ENCODE peak calls at places on chromosomes 6 and 20, in six cellular contexts. H is astrocyte of the cerebellum, P is NCI-H1105, S is fibroblast of pulmonary artery, U is EL, V is H4. Y is an unnamed sample.

GRCh38 chr6:158560787-158561246 is 926 bp downstream of the TMEM181 start:
- DNase-seq in U (peak; percentile 41), V (no peak), H (no peak), P (peak; percentile 19), S (no peak), Y (no peak)

GRCh38 chr6:154672086-154672485 is 61.1 kb upstream of the SCAF8 start:
- DNase-seq in V (no peak), S (no peak), U (no peak), P (no peak), H (no peak), Y (no peak)

GRCh38 chr6:71333700-71334099 is 45.1 kb downstream of the OGFRL1 start:
- DNase-seq in S (peak; percentile 96), P (no peak), H (peak; percentile 64), V (peak; percentile 59), U (peak; percentile 87), Y (peak; percentile 71)

GRCh38 chr6:24358219-24358821 is 461 bp upstream of the DCDC2 start:
- DNase-seq in P (no peak), V (no peak), U (no peak), H (no peak), S (no peak), Y (no peak)

GRCh38 chr20:62381202-62381797 is 5.6 kb upstream of the RPS21 start:
- DNase-seq in S (peak; percentile 74), V (no peak), H (no peak), U (peak; percentile 66), P (no peak), Y (no peak)

GRCh38 chr6:108518714-108519576 is 41.8 kb upstream of the FOXO3 start:
- DNase-seq in V (peak; percentile 28), H (no peak), P (no peak), S (peak; percentile 43), U (peak; percentile 31), Y (peak; percentile 10)

GRCh38 chr6:44086931-44087574 is 40.2 kb downstream of the MRPL14 start:
- DNase-seq in U (no peak), S (no peak), H (no peak), V (no peak), P (peak; percentile 8), Y (no peak)

GRCh38 chr20:56664791-56665190 is 35.7 kb downstream of the TFAP2C start:
- DNase-seq in U (no peak), S (no peak), P (no peak), H (no peak), V (no peak), Y (no peak)

GRCh38 chr6:52157301-52157930 is 28.8 kb upstream of the IL17A start:
- DNase-seq in V (peak; percentile 25), H (no peak), P (no peak), U (peak; percentile 13), S (no peak), Y (peak; percentile 20)

GRCh38 chr6:9463311-9463710 is 951.6 kb downstream of the TFAP2A start:
- DNase-seq in U (no peak), P (no peak), S (peak; percentile 39), H (no peak), V (no peak), Y (peak; percentile 10)

GRCh38 chr20:49478754-49479689 is 3.4 kb downstream of the KCNB1 start:
- DNase-seq in U (no peak), S (no peak), H (no peak), P (no peak), V (no peak), Y (no peak)

GRCh38 chr20:22383156-22383555 is 201.2 kb downstream of the FOXA2 start:
- DNase-seq in P (no peak), V (peak; percentile 61), H (peak; percentile 53), S (peak; percentile 9), U (no peak), Y (no peak)

GRCh38 chr20:64161595-64162238 is 2.5 kb upstream of the MYT1 start:
- DNase-seq in H (peak; percentile 9), S (peak; percentile 62), P (no peak), V (no peak), U (peak; percentile 10), Y (peak; percentile 35)

GRCh38 chr6:43019152-43019551 is 2.3 kb upstream of the RRP36 start:
- DNase-seq in V (no peak), H (no peak), S (no peak), U (no peak), P (no peak), Y (no peak)

GRCh38 chr6:42230320-42231034 is 12.8 kb upstream of the MRPS10 start:
- DNase-seq in P (no peak), H (no peak), U (no peak), S (peak; percentile 27), V (no peak), Y (peak; percentile 36)

GRCh38 chr6:127058936-127059335 is 59.5 kb upstream of the RSPO3 start:
- DNase-seq in V (no peak), P (no peak), H (no peak), S (no peak), U (no peak), Y (no peak)

GRCh38 chr6:2639167-2639566 is 111.6 kb downstream of the MYLK4 start:
- DNase-seq in P (no peak), H (no peak), V (no peak), S (no peak), U (no peak), Y (no peak)

GRCh38 chr20:57231951-57232428 is 34.5 kb downstream of the BMP7 start:
- DNase-seq in P (no peak), S (no peak), H (no peak), V (no peak), U (no peak), Y (no peak)

GRCh38 chr6:166006593-166007301 is 160.9 kb downstream of the TBXT start:
- DNase-seq in P (peak; percentile 31), S (peak; percentile 88), U (peak; percentile 64), H (no peak), V (no peak), Y (peak; percentile 80)

GRCh38 chr20:44720994-44721784 is 6.0 kb downstream of the CCN5 start:
- DNase-seq in S (peak; percentile 93), H (peak; percentile 46), U (peak; percentile 90), P (no peak), V (peak; percentile 79), Y (peak; percentile 67)

GRCh38 chr6:30044630-30045029 is 16.4 kb upstream of the POLR1H start:
- DNase-seq in S (peak; percentile 48), H (no peak), U (peak; percentile 82), P (no peak), V (no peak), Y (peak; percentile 36)

GRCh38 chr6:31721351-31722020 is at the start of gene LY6G6C:
- DNase-seq in U (no peak), P (no peak), V (no peak), S (no peak), H (no peak), Y (no peak)

GRCh38 chr20:51596656-51597388 is 54.3 kb upstream of the NFATC2 start:
- DNase-seq in P (no peak), H (no peak), S (no peak), V (no peak), U (no peak), Y (no peak)

GRCh38 chr6:90483956-90484355 is 102.9 kb downstream of the MAP3K7 start:
- DNase-seq in V (no peak), P (no peak), S (no peak), U (no peak), H (no peak), Y (no peak)

GRCh38 chr6:129577691-129578090 is 132.3 kb downstream of the ARHGAP18 start:
- DNase-seq in H (no peak), U (peak; percentile 13), S (no peak), P (no peak), V (no peak), Y (no peak)

GRCh38 chr20:768426-768978 is at the start of gene SLC52A3:
- DNase-seq in V (no peak), U (no peak), S (no peak), H (no peak), P (no peak), Y (no peak)

Y was measured in astrocyte of the spinal cord.